ENCODE peak calls at places on chromosomes 11 and 22, in five cellular contexts. D is HCT116, K is OCI-LY7, Z is neural progenitor cell, A is GM23338. B is an unnamed sample.

GRCh38 chr22:40178417-40179409 is 988 bp downstream of the TNRC6B start:
- DNase-seq in D (no peak), K (peak), Z (peak), A (peak), B (peak)

GRCh38 chr11:23181022-23181807 is 320.9 kb upstream of the CCDC179 start:
- DNase-seq in D (no peak), K (no peak), Z (no peak), A (no peak), B (no peak)

GRCh38 chr22:49320714-49321476 is 506.8 kb downstream of the BRD1 start:
- DNase-seq in D (no peak), K (no peak), Z (no peak), A (no peak), B (no peak)

GRCh38 chr11:133157180-133157579 is 375.1 kb downstream of the OPCML start:
- DNase-seq in D (no peak), K (no peak), Z (peak), A (peak), B (no peak)

GRCh38 chr11:73245461-73245860 is 26.7 kb upstream of the P2RY6 start:
- DNase-seq in D (no peak), K (no peak), Z (no peak), A (no peak), B (no peak)

GRCh38 chr11:363948-364761 is 5.1 kb upstream of the B4GALNT4 start:
- DNase-seq in D (peak), K (peak), Z (no peak), A (peak), B (peak)

GRCh38 chr11:73350908-73351636 is 25.1 kb upstream of the RELT start:
- DNase-seq in D (peak), K (peak), Z (peak), A (peak), B (peak)

GRCh38 chr11:43644626-43645299 is 35.8 kb upstream of the HSD17B12 start:
- DNase-seq in D (no peak), K (peak), Z (no peak), A (no peak), B (peak)

GRCh38 chr11:31940396-31941037 is 129.4 kb upstream of the PAX6 start:
- DNase-seq in D (no peak), K (no peak), Z (no peak), A (no peak), B (no peak)

GRCh38 chr22:44147821-44148574 is 32.7 kb upstream of the PARVG start:
- DNase-seq in D (no peak), K (no peak), Z (peak), A (peak), B (no peak)

GRCh38 chr11:76669901-76670474 is 559 bp downstream of the LRRC32 start:
- DNase-seq in D (no peak), K (peak), Z (peak), A (peak), B (no peak)

GRCh38 chr11:96267490-96268010 is 75.4 kb downstream of the MAML2 start:
- DNase-seq in D (no peak), K (peak), Z (no peak), A (no peak), B (no peak)

GRCh38 chr11:63879598-63879997 is 37.4 kb downstream of the RCOR2 start:
- DNase-seq in D (no peak), K (no peak), Z (no peak), A (no peak), B (no peak)

GRCh38 chr11:130220311-130221030 is 60.9 kb downstream of the ST14 start:
- DNase-seq in D (no peak), K (no peak), Z (no peak), A (no peak), B (no peak)

GRCh38 chr11:20342347-20343279 is 20.9 kb upstream of the HTATIP2 start:
- DNase-seq in D (no peak), K (no peak), Z (peak), A (peak), B (no peak)

GRCh38 chr11:94059065-94059464 is 37.9 kb downstream of the HEPHL1 start:
- DNase-seq in D (no peak), K (no peak), Z (no peak), A (no peak), B (no peak)

GRCh38 chr11:86610559-86611341 is 61.7 kb downstream of the ME3 start:
- DNase-seq in D (no peak), K (no peak), Z (peak), A (no peak), B (peak)

GRCh38 chr22:46064966-46065666 is 85.2 kb upstream of the PPARA start:
- DNase-seq in D (no peak), K (no peak), Z (no peak), A (no peak), B (peak)

GRCh38 chr22:26289486-26290250 is 120.4 kb downstream of the SEZ6L start:
- DNase-seq in D (no peak), K (no peak), Z (no peak), A (no peak), B (no peak)

GRCh38 chr11:127925430-127925829 is 661.9 kb downstream of the ETS1 start:
- DNase-seq in D (no peak), K (no peak), Z (no peak), A (no peak), B (no peak)

GRCh38 chr11:77174559-77174958 is 46.5 kb downstream of the MYO7A start:
- DNase-seq in D (no peak), K (no peak), Z (no peak), A (no peak), B (no peak)

GRCh38 chr11:115324569-115325432 is 179.4 kb downstream of the CADM1 start:
- DNase-seq in D (no peak), K (peak), Z (peak), A (peak), B (peak)

GRCh38 chr11:119352857-119353260 is 6.4 kb upstream of the MFRP start:
- DNase-seq in D (no peak), K (no peak), Z (no peak), A (peak), B (peak)

GRCh38 chr11:68321293-68322030 is 9.1 kb downstream of the LRP5 start:
- DNase-seq in D (no peak), K (no peak), Z (no peak), A (no peak), B (no peak)

GRCh38 chr11:67285541-67286498 is 3.3 kb upstream of the ANKRD13D start:
- DNase-seq in D (no peak), K (no peak), Z (no peak), A (no peak), B (no peak)

GRCh38 chr22:41799486-41800347 is 762 bp upstream of the CCDC134 start:
- DNase-seq in D (no peak), K (peak), Z (peak), A (peak), B (no peak)

GRCh38 chr22:32737811-32738210 is 63.7 kb upstream of the TIMP3 start:
- DNase-seq in D (no peak), K (no peak), Z (no peak), A (no peak), B (no peak)
- TF ChIP-seq EZH2phosphoT487 in D (no peak), K (no peak), Z (no peak), A (no peak), B (no peak)

GRCh38 chr11:1959786-1960185 is 12.7 kb downstream of the MRPL23 start:
- DNase-seq in D (no peak), K (no peak), Z (no peak), A (no peak), B (no peak)
- TF ChIP-seq CTCF in D (no peak), K (no peak), Z (no peak), A (no peak), B (no peak)

DNA sequence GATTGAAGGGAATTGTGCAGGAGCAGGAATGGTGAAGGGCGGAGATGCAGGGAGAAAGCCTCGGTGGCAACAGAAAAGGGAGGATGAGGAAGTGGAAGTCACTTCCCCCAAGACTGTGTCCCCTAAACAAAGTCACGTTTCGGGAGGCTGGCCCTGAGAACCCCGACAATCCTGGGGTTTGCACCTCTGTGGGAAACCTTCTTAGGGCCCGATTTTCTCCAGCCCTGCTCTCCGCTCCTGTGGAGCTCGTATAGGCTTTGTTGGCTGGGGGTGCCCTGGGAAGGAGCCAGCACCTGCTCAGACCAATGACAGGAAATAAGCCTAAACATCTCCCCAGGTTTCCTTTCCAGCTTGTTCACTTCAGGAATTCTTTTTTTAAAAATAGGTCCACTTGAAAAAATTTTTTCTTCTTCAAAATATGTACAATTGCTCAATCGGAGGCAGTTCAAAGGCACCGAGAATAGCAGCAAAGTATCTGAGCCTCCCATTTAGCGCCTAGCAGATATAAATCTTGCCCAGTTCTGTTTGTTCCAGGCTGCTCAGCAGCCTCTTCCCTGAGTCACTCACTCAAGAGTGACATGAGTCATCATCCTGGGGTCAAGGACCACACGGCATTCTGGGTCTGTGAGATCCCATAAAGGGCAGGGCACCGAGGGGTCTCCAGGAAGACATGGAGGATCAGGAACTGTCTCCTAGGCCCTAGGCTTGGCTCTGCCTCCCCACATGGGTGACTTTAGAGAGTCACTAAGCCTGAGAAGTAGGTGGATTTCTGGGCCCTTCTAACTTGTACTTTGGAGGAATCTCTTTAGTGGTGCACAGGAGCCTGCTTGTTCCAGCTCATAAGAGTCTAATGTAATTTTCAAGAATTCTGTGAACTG is 34.0 kb downstream of the IRAG1 start:
- DNase-seq in D (peak), K (no peak), Z (no peak), A (no peak), B (peak)
- TF ChIP-seq EZH2phosphoT487 in D (no peak), K (no peak), Z (no peak), A (no peak), B (no peak)

GRCh38 chr22:19569976-19570375 is 45.8 kb upstream of the CLDN5 start:
- DNase-seq in D (no peak), K (no peak), Z (no peak), A (no peak), B (no peak)

GRCh38 chr22:19567383-19568009 is 43.3 kb upstream of the CLDN5 start:
- DNase-seq in D (no peak), K (no peak), Z (no peak), A (no peak), B (no peak)

GRCh38 chr22:19565921-19566598 is 41.9 kb upstream of the CLDN5 start:
- DNase-seq in D (no peak), K (no peak), Z (no peak), A (no peak), B (peak)

GRCh38 chr22:19566599-19567382 is 42.6 kb upstream of the CLDN5 start:
- DNase-seq in D (no peak), K (no peak), Z (no peak), A (no peak), B (no peak)

GRCh38 chr22:19568337-19569311 is 44.4 kb upstream of the CLDN5 start:
- DNase-seq in D (no peak), K (no peak), Z (no peak), A (no peak), B (peak)
- TF ChIP-seq CTCF in D (no peak), K (no peak), Z (no peak), A (no peak), B (no peak)